ENCODE peak calls at places on chromosome 19, in five cellular contexts. B is tibial artery; K is neural progenitor cell; R is effector memory CD4-positive, alpha-beta T cell; P is astrocyte of the spinal cord. S is an unnamed sample.

GRCh38 chr19:3375221-3376088 is 9.1 kb downstream of the NFIC start:
- DNase-seq in K (no peak), R (no peak), P (peak; percentile 68), B (peak; percentile 99), S (no peak)

GRCh38 chr19:4115050-4115817 is 8.7 kb downstream of the MAP2K2 start:
- DNase-seq in P (no peak), K (no peak), B (no peak), R (peak; percentile 48), S (peak; percentile 64)

GRCh38 chr19:6229216-6229913 is 50.4 kb downstream of the MLLT1 start:
- DNase-seq in K (no peak), R (no peak), P (no peak), B (no peak), S (no peak)

GRCh38 chr19:23384858-23385257 is 10.4 kb downstream of the ZNF91 start:
- DNase-seq in R (no peak), K (no peak), P (no peak), B (no peak), S (no peak)

GRCh38 chr19:4609878-4610511 is 29.3 kb upstream of the TNFAIP8L1 start:
- DNase-seq in R (no peak), P (no peak), K (no peak), B (no peak), S (no peak)

GRCh38 chr19:46753420-46754155 is 7.3 kb upstream of the STRN4 start:
- DNase-seq in R (peak; percentile 50), K (peak; percentile 75), P (no peak), B (no peak), S (peak; percentile 38)

GRCh38 chr19:29771708-29772415 is 39.9 kb upstream of the CCNE1 start:
- DNase-seq in P (peak; percentile 22), K (peak; percentile 81), B (no peak), R (no peak), S (no peak)

GRCh38 chr19:56403261-56403660 is 871 bp upstream of the ZNF583 start:
- DNase-seq in P (no peak), K (peak; percentile 16), R (no peak), B (no peak), S (no peak)

GRCh38 chr19:7857727-7858701 is 16.2 kb downstream of the PRR36 start:
- DNase-seq in R (no peak), P (no peak), B (no peak), K (peak; percentile 90), S (peak; percentile 56)

GRCh38 chr19:35451278-35452096 is 3.4 kb downstream of the FFAR2 start:
- DNase-seq in K (no peak), R (no peak), P (no peak), B (no peak), S (peak; percentile 74)

GRCh38 chr19:46890423-46891170 is 29.8 kb downstream of the ARHGAP35 start:
- DNase-seq in K (no peak), P (peak; percentile 76), B (no peak), R (no peak), S (no peak)

GRCh38 chr19:45790942-45791341 is 1.7 kb downstream of the DMWD start:
- DNase-seq in P (no peak), B (no peak), R (peak; percentile 34), K (no peak), S (peak; percentile 28)

GRCh38 chr19:35174226-35174625 is 19.7 kb downstream of the FXYD5 start:
- DNase-seq in R (no peak), P (no peak), K (no peak), B (no peak), S (no peak)

GRCh38 chr19:43755256-43755801 is 567 bp upstream of the SMG9 start:
- DNase-seq in B (peak; percentile 88), K (peak; percentile 77), R (peak; percentile 63), P (peak; percentile 66), S (peak; percentile 84)

GRCh38 chr19:6091771-6092291 is 18.5 kb downstream of the RFX2 start:
- DNase-seq in B (no peak), P (peak; percentile 56), K (no peak), R (no peak), S (no peak)

GRCh38 chr19:38003427-38004099 is 96.6 kb downstream of the SIPA1L3 start:
- DNase-seq in P (peak; percentile 94), B (peak; percentile 81), R (no peak), K (peak; percentile 85), S (peak; percentile 72)

GRCh38 chr19:14370169-14370998 is 10.9 kb upstream of the ADGRE5 start:
- DNase-seq in K (no peak), B (no peak), P (no peak), R (no peak), S (peak; percentile 56)

GRCh38 chr19:2619076-2619475 is 83.4 kb downstream of the GNG7 start:
- DNase-seq in R (no peak), K (no peak), P (no peak), B (no peak), S (no peak)

GRCh38 chr19:23817519-23817918 is 58.8 kb upstream of the ZNF681 start:
- DNase-seq in P (no peak), R (no peak), K (peak; percentile 25), B (no peak), S (no peak)

GRCh38 chr19:6088677-6089063 is 21.6 kb downstream of the RFX2 start:
- DNase-seq in P (peak; percentile 65), K (no peak), B (no peak), R (no peak), S (no peak)

GRCh38 chr19:48059331-48059730 is 15.5 kb upstream of the CABP5 start:
- DNase-seq in P (no peak), R (no peak), B (no peak), K (no peak), S (no peak)

GRCh38 chr19:2455481-2456300 is 1.1 kb downstream of the LMNB2 start:
- DNase-seq in P (no peak), K (peak; percentile 53), R (no peak), B (no peak), S (peak; percentile 70)

GRCh38 chr19:46916971-46917370 is 56.2 kb downstream of the ARHGAP35 start:
- DNase-seq in K (no peak), B (no peak), R (no peak), P (no peak), S (no peak)

GRCh38 chr19:52748336-52748950 is 13.6 kb upstream of the ZNF611 start:
- DNase-seq in R (no peak), K (peak; percentile 73), B (no peak), P (peak; percentile 34), S (no peak)

GRCh38 chr19:8086849-8087248 is 34.3 kb downstream of the CCL25 start:
- DNase-seq in K (no peak), P (no peak), R (no peak), B (no peak), S (no peak)

GRCh38 chr19:29583196-29584006 is 22.7 kb upstream of the POP4 start:
- DNase-seq in P (no peak), B (no peak), R (no peak), K (no peak), S (no peak)

GRCh38 chr19:45569619-45570421 is 14.8 kb downstream of the OPA3 start:
- DNase-seq in B (no peak), P (peak; percentile 42), K (peak; percentile 80), R (no peak), S (peak; percentile 31)

GRCh38 chr19:45632468-45633196 is 6.6 kb downstream of the EML2 start:
- DNase-seq in P (peak; percentile 89), R (no peak), K (peak; percentile 93), B (peak; percentile 91), S (peak; percentile 62)

GRCh38 chr19:15379996-15380647 is 535 bp upstream of the AKAP8 start:
- DNase-seq in K (no peak), B (no peak), P (peak; percentile 34), R (no peak), S (no peak)

DNA sequence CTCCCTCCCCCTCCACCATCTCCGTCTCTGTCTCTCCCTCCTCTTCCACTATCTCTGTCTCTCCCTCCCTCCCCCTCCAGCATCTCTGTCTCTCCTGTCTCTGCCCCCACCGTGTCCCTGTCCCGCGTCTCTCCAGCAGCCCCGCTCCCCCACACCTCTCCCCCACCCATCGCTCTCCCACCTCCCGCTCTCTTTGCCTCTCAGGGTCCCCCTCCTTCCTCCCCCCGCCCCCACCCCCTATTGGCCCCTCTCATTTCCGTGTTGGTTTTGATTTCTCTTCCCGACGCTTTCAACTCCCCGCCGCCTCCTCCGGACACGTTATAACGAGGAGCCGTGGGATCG is 13.4 kb downstream of the ERFL start:
- DNase-seq in R (no peak), K (no peak), P (no peak), B (no peak), S (no peak)
- H3K4me3 ChIP-seq in R (peak overlapping the region; percentile 33), K (no peak overlapping the region), P (no peak overlapping the region), B (no peak overlapping the region), S (no peak overlapping the region)

GRCh38 chr19:13022859-13023636 is 27.8 kb downstream of the NFIX start:
- DNase-seq in K (peak; percentile 77), P (peak; percentile 96), B (peak; percentile 95), R (no peak), S (peak; percentile 46)

GRCh38 chr19:13020002-13020414 is 24.7 kb downstream of the NFIX start:
- DNase-seq in R (no peak), K (peak; percentile 80), P (no peak), B (no peak), S (no peak)

GRCh38 chr19:13023666-13024065 is 28.4 kb downstream of the NFIX start:
- DNase-seq in R (no peak), P (no peak), K (no peak), B (no peak), S (no peak)

GRCh38 chr19:13024126-13024957 is 29.1 kb downstream of the NFIX start:
- DNase-seq in P (no peak), R (no peak), K (peak; percentile 50), B (no peak), S (no peak)

GRCh38 chr19:13022111-13022858 is 27.0 kb downstream of the NFIX start:
- DNase-seq in K (no peak), R (no peak), P (no peak), B (peak; percentile 93), S (peak; percentile 36)
- H3K4me3 ChIP-seq in K (no peak overlapping the region), R (no peak overlapping the region), P (peak overlapping the region; percentile 51), B (peak overlapping the region; percentile 51), S (no peak overlapping the region)

DNA sequence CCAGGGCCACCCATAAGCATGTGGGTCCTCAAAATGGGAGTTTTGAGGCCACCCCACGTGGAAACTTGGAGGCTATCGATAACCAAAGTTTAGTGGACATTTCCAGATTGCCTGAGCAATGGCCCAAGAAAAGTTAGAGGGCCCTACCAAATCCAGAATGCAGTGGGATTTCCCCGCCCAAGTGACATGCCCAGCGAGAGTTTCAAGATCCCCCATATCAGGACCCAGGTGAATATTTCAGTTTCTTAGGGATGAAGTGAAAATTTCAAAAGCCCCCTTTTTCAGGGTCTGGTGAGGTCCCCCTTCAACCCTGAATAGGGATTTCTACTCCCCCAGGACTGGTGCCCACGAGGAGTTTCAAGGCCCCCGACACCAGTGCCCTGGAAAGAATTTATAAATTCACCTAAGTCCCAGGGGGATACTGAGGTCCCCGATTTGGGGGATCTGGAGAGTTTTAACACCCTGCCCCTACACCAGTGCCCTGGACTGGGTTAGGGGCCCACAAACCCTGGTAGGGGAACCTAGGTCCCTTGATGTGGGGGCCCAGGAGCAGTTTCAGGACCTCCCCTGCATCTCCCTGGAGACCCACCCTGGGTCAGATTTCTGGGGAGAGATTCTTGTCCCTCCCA is 695 bp downstream of the BST2 start:
- DNase-seq in K (no peak), R (no peak), P (no peak), B (no peak), S (no peak)
- H3K4me3 ChIP-seq in K (peak overlapping the region; percentile 61), R (peak overlapping the region; percentile 73), P (no peak overlapping the region), B (peak overlapping the region; percentile 28), S (peak overlapping the region; percentile 98)

DNA sequence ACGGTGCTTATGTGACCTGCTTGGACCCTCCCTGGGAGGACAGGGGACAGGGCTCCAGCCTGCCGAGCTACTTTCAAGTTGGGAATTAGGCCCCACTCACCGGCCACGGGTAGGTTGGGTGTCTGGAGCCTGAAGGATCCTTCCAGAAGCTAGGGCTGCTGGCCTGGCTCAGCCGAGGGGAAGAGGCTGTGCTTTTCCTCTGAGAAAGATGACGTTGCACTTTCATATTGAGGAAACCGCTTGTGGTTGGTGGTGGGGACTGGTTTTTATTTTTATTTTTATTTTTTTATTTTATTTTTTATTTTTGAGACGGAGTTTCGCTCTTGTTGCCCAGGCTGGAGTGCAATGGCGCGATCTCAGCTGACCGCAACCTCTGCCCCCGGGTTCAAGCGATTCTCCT is at the start of gene TMEM150B:
- DNase-seq in B (no peak), R (no peak), K (no peak), P (no peak), S (no peak)
- H3K4me3 ChIP-seq in B (no peak within 1 kb of the TSS), R (no peak within 1 kb of the TSS), K (no peak within 1 kb of the TSS), P (no peak within 1 kb of the TSS), S (no peak within 1 kb of the TSS)

S was measured in GM06990.